ENCODE peak calls at places on chromosomes 3 and 15, in four cellular contexts. U is left lung, L is neuronal stem cell, Q is fibroblast of lung. K is an unnamed sample.
A peak's percentile ranks its signal among the peaks of the same experiment; 100 is the strongest.

GRCh38 chr15:50798684-50799083 is 33.2 kb upstream of the SPPL2A start:
- DNase-seq in U (no peak), L (no peak), Q (peak; percentile 15), K (no peak)

GRCh38 chr15:41851167-41851523 is 12.5 kb downstream of the PLA2G4B start:
- DNase-seq in U (no peak), L (no peak), Q (no peak), K (no peak)

GRCh38 chr3:132788299-132788698 is 66.1 kb upstream of the NPHP3 start:
- DNase-seq in U (no peak), L (no peak), Q (peak; percentile 97), K (no peak)

GRCh38 chr3:112038863-112039262 is 4.3 kb downstream of the TMPRSS7 start:
- DNase-seq in U (no peak), L (no peak), Q (no peak), K (no peak)

GRCh38 chr3:69541823-69542264 is 156.0 kb upstream of the FRMD4B start:
- DNase-seq in U (peak; percentile 74), L (peak; percentile 27), Q (peak; percentile 31), K (no peak)

GRCh38 chr3:72341943-72342342 is 506.3 kb downstream of the SHQ1 start:
- DNase-seq in U (no peak), L (no peak), Q (peak; percentile 30), K (no peak)

GRCh38 chr15:80106051-80106450 is 46.6 kb downstream of the ZFAND6 start:
- DNase-seq in U (no peak), L (no peak), Q (peak; percentile 53), K (no peak)

GRCh38 chr3:158642474-158643210 is 1.7 kb upstream of the GFM1 start:
- DNase-seq in U (no peak), L (no peak), Q (no peak), K (no peak)

GRCh38 chr3:56702487-56703315 is 19.6 kb upstream of the TASOR start:
- DNase-seq in U (no peak), L (peak; percentile 51), Q (peak; percentile 85), K (no peak)

GRCh38 chr15:69160976-69161877 is 792 bp downstream of the GLCE start:
- DNase-seq in U (peak; percentile 84), L (peak; percentile 35), Q (peak; percentile 36), K (no peak)

GRCh38 chr3:127784283-127784682 is 38.0 kb downstream of the MGLL start:
- DNase-seq in U (no peak), L (no peak), Q (no peak), K (no peak)

GRCh38 chr15:83554558-83554957 is 99.4 kb upstream of the ADAMTSL3 start:
- DNase-seq in U (no peak), L (no peak), Q (no peak), K (no peak)

GRCh38 chr3:187403768-187404270 is 35.6 kb downstream of the RTP4 start:
- DNase-seq in U (no peak), L (no peak), Q (peak; percentile 79), K (no peak)

GRCh38 chr15:60346077-60346476 is 51.7 kb downstream of the ANXA2 start:
- DNase-seq in U (no peak), L (no peak), Q (no peak), K (no peak)

GRCh38 chr15:58517682-58518525 is 86.1 kb downstream of the LIPC start:
- DNase-seq in U (no peak), L (no peak), Q (no peak), K (no peak)

GRCh38 chr3:42706721-42707619 is 4.4 kb upstream of the HHATL start:
- DNase-seq in U (no peak), L (no peak), Q (no peak), K (no peak)

GRCh38 chr3:112884678-112885290 is 38.1 kb upstream of the CD200R1L start:
- DNase-seq in U (no peak), L (no peak), Q (no peak), K (no peak)

GRCh38 chr3:127043041-127043641 is 60.2 kb downstream of the PLXNA1 start:
- DNase-seq in U (peak; percentile 86), L (no peak), Q (no peak), K (no peak)

GRCh38 chr15:58568157-58568571 is 136.4 kb downstream of the LIPC start:
- DNase-seq in U (no peak), L (no peak), Q (no peak), K (no peak)

GRCh38 chr3:154243353-154243752 is 80.9 kb downstream of the DHX36 start:
- DNase-seq in U (no peak), L (no peak), Q (peak; percentile 45), K (no peak)

GRCh38 chr3:51735950-51736349 is 29.1 kb downstream of the GRM2 start:
- DNase-seq in U (no peak), L (no peak), Q (no peak), K (no peak)

GRCh38 chr3:149623819-149624218 is 34.0 kb downstream of the WWTR1 start:
- DNase-seq in U (no peak), L (no peak), Q (no peak), K (no peak)

GRCh38 chr3:33060609-33061337 is 36.2 kb downstream of the GLB1 start:
- DNase-seq in U (no peak), L (no peak), Q (no peak), K (no peak)

GRCh38 chr3:1587426-1587825 is 494.6 kb downstream of the CNTN6 start:
- DNase-seq in U (no peak), L (no peak), Q (no peak), K (no peak)

GRCh38 chr3:58560771-58561311 is 16.4 kb downstream of the FAM107A start:
- DNase-seq in U (no peak), L (peak; percentile 88), Q (peak; percentile 88), K (peak; percentile 59)

GRCh38 chr3:37853691-37854413 is 7.8 kb upstream of the CTDSPL start:
- DNase-seq in U (peak; percentile 34), L (no peak), Q (no peak), K (no peak)

GRCh38 chr15:51841401-51842040 is 12.1 kb downstream of the TMOD3 start:
- DNase-seq in U (peak; percentile 70), L (no peak), Q (no peak), K (no peak)

GRCh38 chr3:38031022-38031994 is 1.9 kb upstream of the PLCD1 start:
- DNase-seq in U (peak; percentile 91), L (no peak), Q (no peak), K (no peak)

GRCh38 chr3:65425880-65426279 is 612.8 kb downstream of the MAGI1 start:
- DNase-seq in U (no peak), L (no peak), Q (peak; percentile 39), K (no peak)

GRCh38 chr3:141243295-141243707 is 11.7 kb downstream of the PXYLP1 start:
- DNase-seq in U (no peak), L (no peak), Q (no peak), K (no peak)

GRCh38 chr15:20351448-20351961 is 190.1 kb downstream of the GOLGA6L6 start:
- DNase-seq in U (peak; percentile 85), L (no peak), Q (no peak), K (no peak)

GRCh38 chr15:20355256-20355868 is 186.2 kb downstream of the GOLGA6L6 start:
- DNase-seq in U (peak; percentile 88), L (no peak), Q (no peak), K (no peak)

GRCh38 chr15:20356444-20357138 is 185.0 kb downstream of the GOLGA6L6 start:
- DNase-seq in U (peak; percentile 89), L (peak; percentile 35), Q (no peak), K (peak; percentile 66)

GRCh38 chr15:20352241-20353200 is 189.1 kb downstream of the GOLGA6L6 start:
- DNase-seq in U (peak; percentile 84), L (no peak), Q (no peak), K (no peak)

GRCh38 chr15:20353966-20354883 is 187.4 kb downstream of the GOLGA6L6 start:
- DNase-seq in U (peak; percentile 83), L (no peak), Q (no peak), K (peak; percentile 59)
- H3K9me3 ChIP-seq in U (no peaks in the 10 kb centered on the region), L (no peaks in the 10 kb centered on the region), Q (peaks cover 16% of the 10 kb centered on the region), K (no peaks in the 10 kb centered on the region)

GRCh38 chr3:138376663-138377062 is 28.3 kb downstream of the MRAS start:
- DNase-seq in U (no peak), L (no peak), Q (no peak), K (no peak)
- H3K27ac ChIP-seq in U (no peak overlapping the region), L (no peak overlapping the region), Q (no peak overlapping the region), K (peak overlapping the region; percentile 95)

GRCh38 chr3:180770639-180771038 is 91.3 kb upstream of the CCDC39 start:
- DNase-seq in U (no peak), L (no peak), Q (no peak), K (no peak)

DNA sequence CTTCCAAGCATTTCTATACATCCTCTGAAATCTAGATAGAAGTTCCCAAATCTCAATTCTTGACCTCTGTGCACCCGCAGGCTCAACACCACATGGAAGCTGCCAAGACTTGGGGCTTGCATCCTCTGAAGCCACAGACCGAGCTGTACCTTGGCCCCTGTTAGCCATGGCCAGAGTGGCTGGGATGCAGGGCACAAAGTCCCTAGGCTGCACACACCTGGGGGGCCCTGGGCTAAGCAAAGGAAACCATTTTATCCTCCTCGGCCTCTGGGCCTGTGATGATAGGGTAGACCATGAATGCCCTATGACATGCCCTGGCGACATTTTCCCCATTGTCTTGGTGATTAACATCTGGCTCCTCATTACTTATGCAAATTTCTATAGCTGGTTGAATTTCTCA is 97.1 kb upstream of the CCDC39 start:
- DNase-seq in U (peak; percentile 22), L (no peak), Q (no peak), K (no peak)
- H3K9me3 ChIP-seq in U (peaks cover 65% of the 10 kb centered on the region), L (peaks cover 3% of the 10 kb centered on the region), Q (no peaks in the 10 kb centered on the region), K (peaks cover 50% of the 10 kb centered on the region)

GRCh38 chr3:10337323-10338163 is 16.6 kb upstream of the SEC13 start:
- DNase-seq in U (no peak), L (no peak), Q (no peak), K (no peak)
- H3K27ac ChIP-seq in U (no peak overlapping the region), L (no peak overlapping the region), Q (no peak overlapping the region), K (no peak overlapping the region)

DNA sequence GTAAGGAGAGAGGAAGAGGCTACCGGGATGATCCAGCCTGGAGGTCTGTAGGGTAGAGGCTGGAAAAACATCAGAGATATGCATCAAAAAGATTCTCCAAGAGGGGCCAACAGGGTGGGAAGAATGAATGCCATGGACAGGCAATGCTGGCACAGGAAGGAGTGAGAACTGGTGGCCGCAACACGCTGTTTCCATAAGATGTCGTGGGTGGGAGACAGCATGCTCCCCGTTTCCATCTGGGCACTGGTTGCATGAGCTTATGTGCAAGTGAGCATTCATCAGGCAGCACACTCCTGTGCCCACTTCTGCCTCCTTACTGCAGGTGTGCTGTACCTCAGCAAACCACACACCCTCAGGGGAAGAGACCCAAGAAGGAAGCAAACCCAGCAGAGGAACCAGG is 59.4 kb downstream of the GABRB3 start:
- DNase-seq in U (no peak), L (no peak), Q (no peak), K (no peak)
- H3K9me3 ChIP-seq in U (peaks cover 24% of the 10 kb centered on the region), L (no peaks in the 10 kb centered on the region), Q (no peaks in the 10 kb centered on the region), K (no peaks in the 10 kb centered on the region)

K was measured in right atrium auricular region.